ENCODE peak calls at places on chromosomes 7 and 10, in six cellular contexts. R is GM23248; G is cardiac muscle cell; K is right cardiac atrium; P is heart right ventricle; Y is CD4-positive, alpha-beta memory T cell. J is an unnamed sample.

GRCh38 chr7:8389898-8390642 is 43.3 kb upstream of the NXPH1 start:
- DNase-seq in K (peak; percentile 28), R (peak; percentile 10), Y (no peak), G (peak; percentile 50), P (no peak), J (no peak)

GRCh38 chr10:125257521-125258105 is 97.2 kb upstream of the CTBP2 start:
- DNase-seq in P (no peak), G (no peak), R (peak; percentile 10), Y (no peak), K (no peak), J (no peak)

GRCh38 chr7:30682131-30683083 is at the start of gene CRHR2:
- DNase-seq in K (no peak), G (peak; percentile 69), R (peak; percentile 17), Y (peak; percentile 24), P (peak; percentile 19), J (no peak)

GRCh38 chr10:73956476-73957338 is 41.2 kb upstream of the VCL start:
- DNase-seq in P (no peak), K (no peak), G (peak; percentile 34), Y (peak; percentile 67), R (peak; percentile 53), J (no peak)

GRCh38 chr7:25735674-25736242 is 416.2 kb upstream of the NFE2L3 start:
- DNase-seq in P (no peak), Y (no peak), G (no peak), K (no peak), R (no peak), J (no peak)

GRCh38 chr10:62728479-62728878 is 76.0 kb upstream of the ADO start:
- DNase-seq in P (no peak), G (no peak), R (peak; percentile 37), Y (no peak), K (no peak), J (peak; percentile 55)

GRCh38 chr10:71817831-71818268 is 33.2 kb downstream of the PSAP start:
- DNase-seq in Y (no peak), K (peak; percentile 77), G (no peak), R (no peak), P (peak; percentile 43), J (peak; percentile 75)

GRCh38 chr10:110387983-110388681 is 83.4 kb upstream of the SMNDC1 start:
- DNase-seq in R (no peak), G (no peak), K (no peak), P (no peak), Y (peak; percentile 1), J (no peak)

GRCh38 chr7:108418941-108419340 is 37.3 kb downstream of the NRCAM start:
- DNase-seq in R (no peak), G (no peak), P (no peak), K (no peak), Y (no peak), J (no peak)

GRCh38 chr7:12212051-12212485 is 974 bp downstream of the TMEM106B start:
- DNase-seq in Y (no peak), K (no peak), R (peak; percentile 43), P (no peak), G (peak; percentile 68), J (no peak)

GRCh38 chr7:8204674-8205377 is 57.1 kb downstream of the ICA1 start:
- DNase-seq in Y (no peak), G (no peak), K (no peak), P (no peak), R (no peak), J (no peak)

GRCh38 chr7:34396437-34397064 is 261.5 kb upstream of the NPSR1 start:
- DNase-seq in P (no peak), G (no peak), K (no peak), Y (no peak), R (no peak), J (no peak)

GRCh38 chr10:11197266-11197712 is 179.6 kb downstream of the CELF2 start:
- DNase-seq in R (peak; percentile 33), P (peak; percentile 42), G (no peak), Y (no peak), K (peak; percentile 53), J (peak; percentile 67)

GRCh38 chr7:65812281-65812680 is 60.6 kb upstream of the VKORC1L1 start:
- DNase-seq in P (no peak), R (no peak), G (no peak), Y (no peak), K (no peak), J (no peak)

GRCh38 chr7:87564290-87564963 is 36.3 kb downstream of the ABCB1 start:
- DNase-seq in Y (no peak), R (peak; percentile 19), K (no peak), P (no peak), G (peak; percentile 20), J (no peak)

GRCh38 chr7:77893813-77894212 is 95.2 kb downstream of the PHTF2 start:
- DNase-seq in K (no peak), G (no peak), P (no peak), R (no peak), Y (no peak), J (no peak)

GRCh38 chr10:4354382-4354812 is 471.6 kb upstream of the AKR1E2 start:
- DNase-seq in G (no peak), R (peak; percentile 39), K (no peak), Y (no peak), P (no peak), J (no peak)

GRCh38 chr10:48885376-48885775 is 54.3 kb downstream of the LRRC18 start:
- DNase-seq in G (peak; percentile 24), K (no peak), P (no peak), R (peak; percentile 8), Y (no peak), J (no peak)

GRCh38 chr10:89210794-89211425 is 3.8 kb upstream of the CH25H start:
- DNase-seq in G (no peak), Y (no peak), K (no peak), R (peak; percentile 38), P (no peak), J (no peak)

GRCh38 chr10:92407305-92408016 is 116.5 kb downstream of the MARCHF5 start:
- DNase-seq in Y (no peak), P (no peak), G (no peak), K (no peak), R (no peak), J (no peak)

GRCh38 chr7:953547-954327 is 743 bp downstream of the ADAP1 start:
- DNase-seq in K (peak; percentile 67), Y (no peak), R (peak; percentile 57), G (peak; percentile 69), P (peak; percentile 41), J (peak; percentile 86)

GRCh38 chr10:131155218-131155902 is 156.2 kb downstream of the TCERG1L start:
- DNase-seq in K (no peak), G (no peak), P (no peak), Y (no peak), R (no peak), J (peak; percentile 28)

GRCh38 chr7:146172112-146172511 is 55.5 kb downstream of the CNTNAP2 start:
- DNase-seq in G (no peak), Y (no peak), P (no peak), K (no peak), R (no peak), J (no peak)

GRCh38 chr10:26173837-26174236 is 42.7 kb upstream of the GAD2 start:
- DNase-seq in P (no peak), K (no peak), Y (no peak), R (no peak), G (no peak), J (no peak)

GRCh38 chr7:8434290-8435002 is 1.0 kb downstream of the NXPH1 start:
- DNase-seq in Y (no peak), R (no peak), G (no peak), P (no peak), K (no peak), J (no peak)

GRCh38 chr10:27801171-27801785 is 55.7 kb upstream of the MKX start:
- DNase-seq in Y (no peak), R (no peak), K (no peak), G (no peak), P (no peak), J (no peak)

GRCh38 chr10:78331391-78331922 is 297.8 kb downstream of the RPS24 start:
- DNase-seq in K (peak; percentile 50), G (no peak), P (no peak), Y (no peak), R (peak; percentile 87), J (no peak)

GRCh38 chr7:105098863-105099515 is 85.0 kb downstream of the KMT2E start:
- DNase-seq in R (peak; percentile 41), Y (no peak), P (no peak), K (no peak), G (no peak), J (no peak)

GRCh38 chr7:2698581-2699288 is 10.7 kb downstream of the AMZ1 start:
- DNase-seq in G (no peak), P (no peak), R (no peak), K (no peak), Y (peak; percentile 60), J (no peak)

GRCh38 chr10:119268871-119269506 is 61.6 kb downstream of the GRK5 start:
- DNase-seq in Y (peak; percentile 92), K (no peak), G (no peak), P (no peak), R (no peak), J (no peak)
- H3K4me1 ChIP-seq in Y (peaks cover 55% of the 10 kb centered on the region), K (peaks cover 37% of the 10 kb centered on the region), G (peaks cover 25% of the 10 kb centered on the region), P (peaks cover 34% of the 10 kb centered on the region), R (peaks cover 22% of the 10 kb centered on the region), J (peaks cover 87% of the 10 kb centered on the region)

GRCh38 chr10:104631946-104632345 is 9.1 kb upstream of the SORCS3 start:
- DNase-seq in G (no peak), R (no peak), Y (no peak), K (no peak), P (no peak), J (no peak)
- H3K27me3 ChIP-seq in G (peaks cover 76% of the 10 kb centered on the region), R (peaks cover 22% of the 10 kb centered on the region), Y (no peaks in the 10 kb centered on the region), K (no peaks in the 10 kb centered on the region), P (peaks cover 7% of the 10 kb centered on the region), J (peaks cover 4% of the 10 kb centered on the region)

GRCh38 chr7:4707980-4708411 is 25.9 kb downstream of the FOXK1 start:
- DNase-seq in Y (no peak), R (no peak), K (no peak), G (no peak), P (no peak), J (no peak)
- H3K4me1 ChIP-seq in Y (peaks cover 27% of the 10 kb centered on the region), R (peaks cover 41% of the 10 kb centered on the region), K (peaks cover 15% of the 10 kb centered on the region), G (peaks cover 24% of the 10 kb centered on the region), P (peaks cover 21% of the 10 kb centered on the region), J (peaks cover 43% of the 10 kb centered on the region)

DNA sequence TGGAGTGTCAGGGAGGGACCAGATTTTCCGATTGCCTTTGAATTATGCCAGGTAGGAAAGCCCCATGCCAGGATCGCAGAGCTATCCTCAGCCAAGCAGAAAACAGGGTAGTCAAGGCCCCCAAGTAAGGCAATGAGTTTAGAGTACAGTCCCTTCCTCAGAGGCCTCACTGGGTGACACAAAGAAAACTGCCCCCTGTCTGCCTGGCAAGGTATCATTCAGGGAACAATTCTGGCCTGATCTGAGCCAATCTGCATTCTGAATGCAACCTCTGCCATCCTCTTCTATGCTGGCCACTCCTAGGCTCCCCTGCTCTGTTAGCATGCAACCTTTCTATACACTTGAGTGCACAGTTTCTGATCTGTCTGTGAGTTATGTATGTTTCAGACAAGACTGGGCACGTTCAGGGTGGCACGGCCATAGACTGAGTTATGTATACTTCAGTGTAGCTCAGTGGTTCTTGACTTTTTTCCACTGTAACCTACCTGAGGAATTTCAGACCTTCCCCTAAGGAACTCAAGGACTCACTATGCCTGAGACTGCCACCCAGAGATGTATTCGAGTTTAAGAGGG is 336.8 kb downstream of the PLXNA4 start:
- DNase-seq in P (no peak), G (no peak), Y (no peak), K (no peak), R (no peak), J (no peak)
- H3K27me3 ChIP-seq in P (no peaks in the 10 kb centered on the region), G (no peaks in the 10 kb centered on the region), Y (no peaks in the 10 kb centered on the region), K (no peaks in the 10 kb centered on the region), R (no peaks in the 10 kb centered on the region), J (no peaks in the 10 kb centered on the region)

J was measured in lower lobe of right lung.